ENCODE peak calls at places on chromosomes 5 and 9, in seven cellular contexts. P is fibroblast of gingiva, N is left lung, R is stomach, X is mesendoderm, K is fibroblast of mammary gland, J is GM19239. H is an unnamed sample.

GRCh38 chr9:131282688-131283422 is 6.5 kb upstream of the FAM78A start:
- DNase-seq in X (peak; percentile 80), N (no peak), J (no peak), R (no peak), P (no peak), K (no peak), H (no peak)

GRCh38 chr5:53167836-53168235 is 58.3 kb upstream of the MOCS2 start:
- DNase-seq in R (peak; percentile 26), N (no peak), P (peak; percentile 93), X (no peak), J (no peak), K (peak; percentile 55), H (no peak)

GRCh38 chr9:108812388-108812787 is 43.4 kb downstream of the ACTL7B start:
- DNase-seq in X (no peak), N (no peak), R (no peak), K (no peak), P (no peak), J (no peak), H (no peak)

GRCh38 chr9:120486347-120486746 is 93.6 kb downstream of the CDK5RAP2 start:
- DNase-seq in J (no peak), P (peak; percentile 68), N (peak; percentile 49), K (peak; percentile 66), X (no peak), R (peak; percentile 54), H (no peak)

GRCh38 chr5:143182901-143183820 is 220.3 kb downstream of the NR3C1 start:
- DNase-seq in J (peak; percentile 10), X (peak; percentile 27), P (no peak), K (peak; percentile 66), R (peak; percentile 32), N (no peak), H (peak; percentile 19)

GRCh38 chr5:78903936-78904335 is 81.2 kb downstream of the ARSB start:
- DNase-seq in N (no peak), P (no peak), J (no peak), K (peak; percentile 48), X (no peak), R (no peak), H (no peak)

GRCh38 chr9:35859310-35859994 is 10.7 kb downstream of the OR13J1 start:
- DNase-seq in X (no peak), P (peak; percentile 18), K (peak; percentile 46), R (peak; percentile 27), J (no peak), N (no peak), H (no peak)

GRCh38 chr9:111108946-111109345 is 70.7 kb upstream of the LPAR1 start:
- DNase-seq in J (no peak), X (no peak), K (peak; percentile 99), P (peak; percentile 86), N (peak; percentile 37), R (no peak), H (no peak)

GRCh38 chr5:83490203-83490602 is 18.7 kb downstream of the VCAN start:
- DNase-seq in R (no peak), P (no peak), J (no peak), K (no peak), N (no peak), X (no peak), H (no peak)

GRCh38 chr9:137455361-137455991 is 3.7 kb downstream of the NSMF start:
- DNase-seq in J (no peak), R (no peak), P (no peak), N (peak; percentile 32), X (no peak), K (no peak), H (no peak)

GRCh38 chr5:14699159-14699558 is 34.6 kb downstream of the OTULIN start:
- DNase-seq in N (no peak), J (no peak), P (no peak), K (no peak), X (no peak), R (no peak), H (no peak)

GRCh38 chr9:131999692-132000551 is 79.7 kb downstream of the MED27 start:
- DNase-seq in R (no peak), X (no peak), N (no peak), J (no peak), K (peak; percentile 85), P (peak; percentile 17), H (no peak)

GRCh38 chr5:130141689-130142320 is 237.5 kb downstream of the CHSY3 start:
- DNase-seq in N (no peak), K (peak; percentile 56), P (peak; percentile 25), R (no peak), X (peak; percentile 64), J (peak; percentile 6), H (no peak)

GRCh38 chr9:118918180-118918579 is 451.1 kb downstream of the BRINP1 start:
- DNase-seq in R (no peak), X (no peak), J (no peak), K (no peak), N (no peak), P (no peak), H (no peak)

GRCh38 chr9:107739601-107740082 is 250.1 kb upstream of the KLF4 start:
- DNase-seq in P (peak; percentile 60), R (peak; percentile 71), X (no peak), N (peak; percentile 54), K (peak; percentile 65), J (no peak), H (no peak)

GRCh38 chr5:32320144-32320543 is 7.4 kb upstream of the MTMR12 start:
- DNase-seq in X (no peak), J (no peak), P (no peak), K (no peak), R (no peak), N (no peak), H (no peak)

GRCh38 chr5:155530046-155530445 is 516.5 kb downstream of the KIF4B start:
- DNase-seq in J (no peak), X (no peak), N (no peak), R (no peak), P (no peak), K (peak; percentile 69), H (no peak)

GRCh38 chr9:22165144-22165543 is 156.0 kb upstream of the CDKN2B start:
- DNase-seq in J (no peak), K (peak; percentile 72), R (no peak), X (no peak), N (no peak), P (no peak), H (no peak)

GRCh38 chr5:103646698-103647614 is 84.4 kb upstream of the NUDT12 start:
- DNase-seq in R (no peak), X (peak; percentile 36), K (no peak), J (no peak), P (no peak), N (no peak), H (no peak)

GRCh38 chr9:21831841-21832509 is 29.5 kb downstream of the MTAP start:
- DNase-seq in R (no peak), J (peak; percentile 7), X (peak; percentile 81), K (peak; percentile 91), P (peak; percentile 51), N (peak; percentile 55), H (no peak)

GRCh38 chr9:36485647-36486453 is 85.8 kb upstream of the RNF38 start:
- DNase-seq in K (peak; percentile 28), N (no peak), P (no peak), R (no peak), J (no peak), X (peak; percentile 61), H (no peak)